ENCODE peak calls at places on chromosomes 7 and 10, in four cellular contexts. One of them, this sample, is unnamed.

GRCh38 chr7:137590071-137590470 is 246.5 kb upstream of the PTN start:
- DNase-seq in tibial artery: no peak
- DNase-seq in mammary epithelial cell: no peak
- DNase-seq in A673: no peak
- DNase-seq in this sample: no peak

GRCh38 chr10:103758294-103758681 is 97.1 kb downstream of the SH3PXD2A start:
- DNase-seq in mammary epithelial cell: peak
- DNase-seq in A673: no peak
- DNase-seq in tibial artery: no peak
- DNase-seq in this sample: no peak

GRCh38 chr10:624605-625334 is 64.7 kb downstream of the DIP2C start:
- DNase-seq in A673: no peak
- DNase-seq in mammary epithelial cell: peak
- DNase-seq in tibial artery: peak
- DNase-seq in this sample: no peak

GRCh38 chr7:25686493-25686892 is 458.2 kb upstream of the NPVF start:
- DNase-seq in tibial artery: no peak
- DNase-seq in mammary epithelial cell: no peak
- DNase-seq in A673: no peak
- DNase-seq in this sample: no peak

GRCh38 chr10:27743736-27744477 is 1.7 kb downstream of the MKX start:
- DNase-seq in mammary epithelial cell: peak
- DNase-seq in tibial artery: peak
- DNase-seq in A673: peak
- DNase-seq in this sample: no peak

GRCh38 chr7:21318190-21318915 is 109.5 kb upstream of the SP4 start:
- DNase-seq in mammary epithelial cell: peak
- DNase-seq in A673: peak
- DNase-seq in tibial artery: no peak
- DNase-seq in this sample: no peak

GRCh38 chr7:108144931-108145330 is 14.8 kb upstream of the LAMB4 start:
- DNase-seq in A673: no peak
- DNase-seq in tibial artery: no peak
- DNase-seq in mammary epithelial cell: no peak
- DNase-seq in this sample: no peak

GRCh38 chr7:150989456-150989855 is 1.4 kb upstream of the NOS3 start:
- DNase-seq in mammary epithelial cell: no peak
- DNase-seq in tibial artery: no peak
- DNase-seq in A673: no peak
- DNase-seq in this sample: no peak

GRCh38 chr7:155731375-155731774 is 80.9 kb downstream of the SHH start:
- DNase-seq in tibial artery: no peak
- DNase-seq in A673: no peak
- DNase-seq in mammary epithelial cell: peak
- DNase-seq in this sample: no peak

GRCh38 chr7:158295966-158296797 is 291.4 kb downstream of the PTPRN2 start:
- DNase-seq in mammary epithelial cell: no peak
- DNase-seq in tibial artery: no peak
- DNase-seq in A673: no peak
- DNase-seq in this sample: no peak

GRCh38 chr7:74690474-74690873 is 33.0 kb downstream of the GTF2I start:
- DNase-seq in tibial artery: no peak
- DNase-seq in A673: no peak
- DNase-seq in mammary epithelial cell: no peak
- DNase-seq in this sample: no peak

GRCh38 chr7:47295606-47296005 is 286.3 kb downstream of the TNS3 start:
- DNase-seq in A673: no peak
- DNase-seq in tibial artery: no peak
- DNase-seq in mammary epithelial cell: peak
- DNase-seq in this sample: no peak

GRCh38 chr10:36606234-36606839 is 519.1 kb upstream of the ANKRD30A start:
- DNase-seq in tibial artery: no peak
- DNase-seq in mammary epithelial cell: no peak
- DNase-seq in A673: no peak
- DNase-seq in this sample: no peak

GRCh38 chr7:101100858-101101847 is 15.9 kb downstream of the TRIM56 start:
- DNase-seq in A673: no peak
- DNase-seq in mammary epithelial cell: no peak
- DNase-seq in tibial artery: no peak
- DNase-seq in this sample: no peak

GRCh38 chr7:155832581-155832981 is 20.3 kb upstream of the SHH start:
- DNase-seq in mammary epithelial cell: no peak
- DNase-seq in A673: no peak
- DNase-seq in tibial artery: peak
- DNase-seq in this sample: no peak

GRCh38 chr10:5014936-5015335 is 11.3 kb upstream of the AKR1C2 start:
- DNase-seq in A673: peak
- DNase-seq in tibial artery: no peak
- DNase-seq in mammary epithelial cell: no peak
- DNase-seq in this sample: no peak

GRCh38 chr10:89475567-89475966 is 59.8 kb downstream of the SLC16A12 start:
- DNase-seq in tibial artery: no peak
- DNase-seq in A673: no peak
- DNase-seq in mammary epithelial cell: no peak
- DNase-seq in this sample: no peak

GRCh38 chr7:130491841-130492518 is at the start of gene MEST:
- DNase-seq in mammary epithelial cell: no peak
- DNase-seq in tibial artery: no peak
- DNase-seq in A673: peak
- DNase-seq in this sample: no peak

GRCh38 chr7:16811555-16811954 is 6.8 kb upstream of the AGR2 start:
- DNase-seq in mammary epithelial cell: peak
- DNase-seq in A673: no peak
- DNase-seq in tibial artery: no peak
- DNase-seq in this sample: no peak

GRCh38 chr7:2729043-2729892 is 41.3 kb downstream of the AMZ1 start:
- DNase-seq in mammary epithelial cell: no peak
- DNase-seq in tibial artery: peak
- DNase-seq in A673: no peak
- DNase-seq in this sample: no peak

GRCh38 chr7:99601656-99602310 is 3.7 kb downstream of the TMEM225B start:
- DNase-seq in tibial artery: no peak
- DNase-seq in A673: no peak
- DNase-seq in mammary epithelial cell: no peak
- DNase-seq in this sample: no peak

GRCh38 chr7:148856891-148857290 is 27.2 kb downstream of the EZH2 start:
- DNase-seq in mammary epithelial cell: peak
- DNase-seq in tibial artery: no peak
- DNase-seq in A673: no peak
- DNase-seq in this sample: no peak

GRCh38 chr10:2791774-2792443 is 275.4 kb upstream of the PFKP start:
- DNase-seq in tibial artery: no peak
- DNase-seq in mammary epithelial cell: no peak
- DNase-seq in A673: no peak
- DNase-seq in this sample: no peak

GRCh38 chr7:127983804-127984332 is 47.4 kb downstream of the LRRC4 start:
- DNase-seq in A673: no peak
- DNase-seq in mammary epithelial cell: peak
- DNase-seq in tibial artery: no peak
- DNase-seq in this sample: no peak

GRCh38 chr10:24457661-24458318 is 248.9 kb downstream of the KIAA1217 start:
- DNase-seq in mammary epithelial cell: peak
- DNase-seq in A673: no peak
- DNase-seq in tibial artery: no peak
- DNase-seq in this sample: no peak

GRCh38 chr7:13117103-13117502 is 429.7 kb downstream of the ARL4A start:
- DNase-seq in tibial artery: no peak
- DNase-seq in A673: no peak
- DNase-seq in mammary epithelial cell: no peak
- DNase-seq in this sample: no peak

DNA sequence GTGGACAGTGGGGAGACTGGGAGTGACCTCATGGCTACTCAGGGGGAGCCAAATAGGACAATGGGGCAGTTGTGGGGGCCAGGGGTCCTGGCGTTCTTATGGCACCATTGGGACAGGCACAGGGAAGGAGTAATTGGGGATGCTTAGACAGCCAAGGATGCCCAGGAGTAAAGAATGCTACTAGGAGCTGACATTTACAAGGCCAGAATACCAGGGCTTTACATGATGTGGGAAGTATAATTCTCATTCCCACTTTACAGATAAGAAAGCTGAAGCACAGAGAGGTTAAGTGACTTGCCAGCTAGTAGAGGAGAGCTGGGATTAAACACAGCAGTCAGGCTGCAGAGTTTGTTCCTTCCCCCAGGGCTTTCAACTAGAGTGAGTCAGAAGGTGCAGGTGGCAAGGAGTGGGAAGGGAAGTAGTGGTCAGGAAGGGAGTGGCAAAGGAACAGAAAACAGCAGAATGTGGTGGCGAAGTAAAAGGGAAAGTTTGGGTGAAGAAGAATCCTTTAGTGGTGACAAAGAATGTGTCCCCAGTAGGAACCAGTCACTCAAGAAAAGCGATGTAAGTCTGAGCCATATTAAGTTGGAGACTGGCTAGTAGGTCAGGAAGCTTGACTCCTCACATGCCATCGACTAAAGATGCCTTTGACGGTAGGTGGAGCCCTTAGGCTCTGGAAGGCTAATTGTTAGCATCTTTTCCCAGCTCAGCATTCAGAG is 32.8 kb downstream of the CPVL start:
- DNase-seq in A673: peak
- DNase-seq in mammary epithelial cell: peak
- DNase-seq in tibial artery: no peak
- DNase-seq in this sample: no peak
- TF ChIP-seq CTCF in A673: peak
- TF ChIP-seq CTCF in mammary epithelial cell: peak
- TF ChIP-seq CTCF in tibial artery: no peak
- TF ChIP-seq CTCF in this sample: peak

GRCh38 chr7:104156842-104157277 is 51.0 kb downstream of the ORC5 start:
- DNase-seq in tibial artery: no peak
- DNase-seq in mammary epithelial cell: peak
- DNase-seq in A673: peak
- DNase-seq in this sample: no peak

GRCh38 chr7:104161244-104161643 is 46.6 kb downstream of the ORC5 start:
- DNase-seq in tibial artery: no peak
- DNase-seq in A673: no peak
- DNase-seq in mammary epithelial cell: no peak
- DNase-seq in this sample: no peak

GRCh38 chr7:104162081-104162480 is 45.7 kb downstream of the ORC5 start:
- DNase-seq in tibial artery: no peak
- DNase-seq in mammary epithelial cell: no peak
- DNase-seq in A673: no peak
- DNase-seq in this sample: no peak

DNA sequence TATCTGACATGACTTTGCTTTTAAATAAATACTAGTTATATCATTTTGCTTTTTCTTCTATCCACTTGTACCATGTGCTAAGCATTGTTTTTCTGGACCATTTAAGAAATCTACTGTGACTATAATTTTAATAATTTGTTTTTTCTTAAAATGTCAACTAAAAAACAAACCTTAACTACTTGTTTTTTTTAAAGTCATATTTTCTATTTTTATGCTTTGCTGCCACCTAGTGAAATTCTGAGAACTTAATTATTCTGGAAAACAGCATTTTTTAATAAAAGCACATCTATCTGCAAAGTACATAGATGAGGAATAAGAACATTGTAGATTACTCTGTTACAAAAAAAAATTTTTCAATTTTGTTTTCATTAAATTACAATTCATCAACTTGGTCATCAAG is 47.4 kb downstream of the ORC5 start:
- DNase-seq in A673: peak
- DNase-seq in mammary epithelial cell: no peak
- DNase-seq in tibial artery: no peak
- DNase-seq in this sample: no peak
- TF ChIP-seq CTCF in A673: peak
- TF ChIP-seq CTCF in mammary epithelial cell: peak
- TF ChIP-seq CTCF in tibial artery: peak
- TF ChIP-seq CTCF in this sample: peak

GRCh38 chr10:47361293-47361692 is 13.1 kb downstream of the RBP3 start:
- DNase-seq in mammary epithelial cell: no peak
- DNase-seq in tibial artery: peak
- DNase-seq in A673: peak
- DNase-seq in this sample: no peak
- TF ChIP-seq CTCF in mammary epithelial cell: peak
- TF ChIP-seq CTCF in tibial artery: peak
- TF ChIP-seq CTCF in A673: peak
- TF ChIP-seq CTCF in this sample: peak

GRCh38 chr7:43394441-43395130 is 188.3 kb upstream of the STK17A start:
- DNase-seq in tibial artery: no peak
- DNase-seq in mammary epithelial cell: peak
- DNase-seq in A673: no peak
- DNase-seq in this sample: no peak

GRCh38 chr7:43396193-43396747 is 186.6 kb upstream of the STK17A start:
- DNase-seq in mammary epithelial cell: no peak
- DNase-seq in A673: no peak
- DNase-seq in tibial artery: no peak
- DNase-seq in this sample: no peak

GRCh38 chr7:43392638-43393037 is 190.3 kb upstream of the STK17A start:
- DNase-seq in A673: no peak
- DNase-seq in mammary epithelial cell: no peak
- DNase-seq in tibial artery: no peak
- DNase-seq in this sample: no peak

GRCh38 chr7:43390601-43391000 is 192.3 kb upstream of the STK17A start:
- DNase-seq in A673: no peak
- DNase-seq in tibial artery: no peak
- DNase-seq in mammary epithelial cell: no peak
- DNase-seq in this sample: no peak

GRCh38 chr7:43391518-43391917 is 191.4 kb upstream of the STK17A start:
- DNase-seq in mammary epithelial cell: no peak
- DNase-seq in tibial artery: no peak
- DNase-seq in A673: no peak
- DNase-seq in this sample: no peak
- TF ChIP-seq CTCF in mammary epithelial cell: no peak
- TF ChIP-seq CTCF in tibial artery: no peak
- TF ChIP-seq CTCF in A673: peak
- TF ChIP-seq CTCF in this sample: no peak

DNA sequence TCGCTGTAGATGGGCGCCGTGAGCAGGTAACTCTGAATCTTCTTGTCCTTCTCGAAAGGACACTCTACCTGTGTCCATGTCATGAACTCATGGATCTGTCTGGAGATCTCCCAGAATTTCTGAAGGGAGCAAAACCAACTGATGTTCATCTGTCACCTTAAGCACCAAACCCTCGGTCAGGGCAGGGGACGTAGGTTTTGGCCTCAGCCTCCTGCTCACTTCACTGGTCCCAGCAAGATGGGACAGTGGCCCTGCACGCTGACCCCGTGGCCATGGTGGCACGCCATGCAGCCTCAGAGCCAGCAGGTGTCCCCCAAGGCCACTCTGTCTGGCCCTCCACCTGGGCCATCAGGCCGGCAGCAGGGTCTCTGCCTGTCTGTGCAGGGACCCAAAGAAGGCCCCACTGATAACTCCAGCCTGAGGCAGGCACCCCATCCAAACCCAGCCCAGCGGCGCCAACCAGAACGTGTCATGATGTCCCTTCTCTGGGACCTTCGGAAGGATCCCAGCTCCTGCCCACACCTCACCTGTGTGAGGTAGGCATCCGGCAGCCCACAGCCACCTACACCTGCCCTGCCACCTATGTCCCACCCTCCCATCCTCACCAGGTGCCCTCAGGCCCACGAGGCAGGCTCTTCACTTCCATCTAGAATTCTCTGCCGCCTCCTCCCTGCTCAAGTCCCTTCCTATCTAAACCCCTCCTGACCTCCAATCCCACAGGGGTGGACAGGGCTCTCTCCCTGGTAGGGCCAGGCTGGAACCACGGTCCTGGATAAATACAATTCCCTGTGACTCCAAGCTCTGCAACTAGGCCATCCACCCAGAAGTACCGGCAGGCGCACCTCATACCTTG is 59.0 kb downstream of the CSGALNACT2 start:
- DNase-seq in mammary epithelial cell: no peak
- DNase-seq in A673: no peak
- DNase-seq in tibial artery: peak
- DNase-seq in this sample: peak
- TF ChIP-seq CTCF in mammary epithelial cell: no peak
- TF ChIP-seq CTCF in A673: no peak
- TF ChIP-seq CTCF in tibial artery: no peak
- TF ChIP-seq CTCF in this sample: no peak

This sample was measured in D721Med.